ENCODE peak calls at places on chromosomes 4 and X, in eight cellular contexts. C is HCT116, E is HepG2, A is H1, N is endothelial cell of umbilical vein, R is SK-N-SH, T is K562, K is GM12878. Q is an unnamed sample.

GRCh38 chrX:154603438-154604430 is 15.3 kb downstream of the CTAG1B start:
- DNase-seq in C (peak), E (no peak), A (no peak), N (peak), R (no peak), T (no peak), K (no peak), Q (no peak)

GRCh38 chrX:46573896-46574336 is 351 bp downstream of the CHST7 start:
- DNase-seq in C (no peak), E (peak), A (peak), N (peak), R (peak), T (no peak), K (no peak), Q (no peak)

GRCh38 chrX:65528705-65529340 is 5.8 kb downstream of the LAS1L start:
- DNase-seq in C (no peak), E (no peak), A (peak), N (peak), R (peak), T (peak), K (no peak), Q (no peak)

GRCh38 chr4:89939994-89940393 is 45.3 kb downstream of the MMRN1 start:
- DNase-seq in C (no peak), E (no peak), A (no peak), N (peak), R (no peak), T (no peak), K (no peak), Q (no peak)

GRCh38 chr4:23929248-23929647 is 39.4 kb upstream of the PPARGC1A start:
- DNase-seq in C (no peak), E (no peak), A (no peak), N (no peak), R (no peak), T (no peak), K (no peak), Q (no peak)

GRCh38 chr4:726816-727215 is 21.2 kb downstream of the PCGF3 start:
- DNase-seq in C (no peak), E (no peak), A (no peak), N (no peak), R (no peak), T (peak), K (no peak), Q (no peak)

GRCh38 chr4:43275779-43276178 is 383.3 kb downstream of the GRXCR1 start:
- DNase-seq in C (no peak), E (no peak), A (no peak), N (no peak), R (no peak), T (no peak), K (no peak), Q (no peak)

GRCh38 chr4:176561368-176561767 is 231.4 kb downstream of the VEGFC start:
- DNase-seq in C (no peak), E (no peak), A (no peak), N (no peak), R (no peak), T (no peak), K (no peak), Q (no peak)

GRCh38 chr4:186203391-186203802 is 12.0 kb downstream of the CYP4V2 start:
- DNase-seq in C (no peak), E (no peak), A (no peak), N (peak), R (peak), T (peak), K (no peak), Q (no peak)

GRCh38 chrX:17527135-17527701 is 152.2 kb downstream of the NHS start:
- DNase-seq in C (no peak), E (no peak), A (no peak), N (peak), R (no peak), T (no peak), K (no peak), Q (no peak)

GRCh38 chr4:108060686-108061321 is 71.1 kb downstream of the HADH start:
- DNase-seq in C (no peak), E (no peak), A (no peak), N (no peak), R (no peak), T (no peak), K (no peak), Q (no peak)

GRCh38 chr4:16745009-16745408 is 153.4 kb downstream of the LDB2 start:
- DNase-seq in C (no peak), E (no peak), A (no peak), N (no peak), R (no peak), T (no peak), K (no peak), Q (no peak)

GRCh38 chrX:86295293-86295692 is 147.0 kb downstream of the DACH2 start:
- DNase-seq in C (no peak), E (no peak), A (no peak), N (no peak), R (no peak), T (no peak), K (no peak), Q (no peak)

GRCh38 chr4:70277121-70277520 is 34.7 kb downstream of the CSN3 start:
- DNase-seq in C (no peak), E (no peak), A (no peak), N (no peak), R (no peak), T (no peak), K (no peak), Q (no peak)

GRCh38 chrX:118502121-118502794 is 6.6 kb downstream of the DOCK11 start:
- DNase-seq in C (no peak), E (no peak), A (no peak), N (no peak), R (no peak), T (peak), K (no peak), Q (no peak)

GRCh38 chrX:132956421-132957210 is 1.8 kb downstream of the HS6ST2 start:
- DNase-seq in C (no peak), E (no peak), A (peak), N (no peak), R (peak), T (no peak), K (no peak), Q (no peak)

GRCh38 chrX:65575024-65575423 is 40.4 kb upstream of the LAS1L start:
- DNase-seq in C (no peak), E (no peak), A (no peak), N (no peak), R (no peak), T (no peak), K (no peak), Q (no peak)

GRCh38 chr4:53937918-53938317 is 126.5 kb downstream of the CHIC2 start:
- DNase-seq in C (peak), E (no peak), A (no peak), N (peak), R (no peak), T (peak), K (no peak), Q (no peak)

GRCh38 chrX:13398073-13398823 is 78.4 kb upstream of the ATXN3L start:
- DNase-seq in C (peak), E (peak), A (no peak), N (peak), R (no peak), T (peak), K (no peak), Q (no peak)

GRCh38 chrX:130165181-130165702 is 399 bp downstream of the AIFM1 start:
- DNase-seq in C (no peak), E (peak), A (no peak), N (no peak), R (peak), T (peak), K (no peak), Q (no peak)

GRCh38 chrX:109487640-109488039 is 5.8 kb upstream of the GUCY2F start:
- DNase-seq in C (no peak), E (no peak), A (no peak), N (no peak), R (no peak), T (no peak), K (no peak), Q (no peak)

GRCh38 chr4:113618205-113618604 is 143.3 kb downstream of the CAMK2D start:
- DNase-seq in C (no peak), E (no peak), A (no peak), N (no peak), R (no peak), T (no peak), K (no peak), Q (peak)

GRCh38 chr4:1459081-1459480 is 52.8 kb upstream of the NKX1-1 start:
- DNase-seq in C (no peak), E (no peak), A (peak), N (no peak), R (peak), T (no peak), K (no peak), Q (no peak)

GRCh38 chrX:23845316-23845932 is 62.3 kb downstream of the APOO start:
- DNase-seq in C (no peak), E (peak), A (no peak), N (peak), R (no peak), T (peak), K (no peak), Q (peak)

GRCh38 chr4:76515975-76516853 is 81.2 kb downstream of the SHROOM3 start:
- DNase-seq in C (no peak), E (no peak), A (no peak), N (no peak), R (no peak), T (no peak), K (peak), Q (no peak)

GRCh38 chrX:153634832-153635231 is 12.2 kb upstream of the DUSP9 start:
- DNase-seq in C (no peak), E (no peak), A (no peak), N (no peak), R (peak), T (no peak), K (no peak), Q (no peak)

GRCh38 chr4:104966349-104967033 is 180.2 kb upstream of the TET2 start:
- DNase-seq in C (no peak), E (no peak), A (no peak), N (no peak), R (no peak), T (no peak), K (peak), Q (peak)

GRCh38 chr4:178275671-178276360 is 833.6 kb upstream of the AGA start:
- DNase-seq in C (no peak), E (no peak), A (peak), N (no peak), R (peak), T (peak), K (no peak), Q (no peak)

GRCh38 chrX:65697915-65698796 is 30.7 kb downstream of the MSN start:
- DNase-seq in C (no peak), E (no peak), A (no peak), N (peak), R (no peak), T (peak), K (peak), Q (peak)

GRCh38 chr4:22607382-22607781 is 85.4 kb upstream of the GBA3 start:
- DNase-seq in C (peak), E (peak), A (no peak), N (peak), R (peak), T (peak), K (no peak), Q (no peak)

GRCh38 chr4:34250562-34250961 is 1993.8 kb downstream of the ARAP2 start:
- DNase-seq in C (no peak), E (no peak), A (no peak), N (no peak), R (no peak), T (no peak), K (no peak), Q (no peak)

GRCh38 chrX:150958177-150958576 is 25.0 kb upstream of the HMGB3 start:
- DNase-seq in C (no peak), E (no peak), A (no peak), N (no peak), R (no peak), T (no peak), K (no peak), Q (no peak)

GRCh38 chr4:1856920-1857699 is 1.2 kb upstream of the LETM1 start:
- DNase-seq in C (no peak), E (no peak), A (no peak), N (no peak), R (peak), T (peak), K (no peak), Q (no peak)

GRCh38 chr4:120877021-120877420 is 45.5 kb downstream of the PRDM5 start:
- DNase-seq in C (no peak), E (no peak), A (no peak), N (no peak), R (no peak), T (no peak), K (no peak), Q (no peak)

GRCh38 chr4:84837751-84838150 is 128.7 kb downstream of the WDFY3 start:
- DNase-seq in C (no peak), E (no peak), A (no peak), N (no peak), R (no peak), T (no peak), K (no peak), Q (no peak)

GRCh38 chr4:98498774-98499173 is 159.6 kb downstream of the TSPAN5 start:
- DNase-seq in C (no peak), E (no peak), A (no peak), N (no peak), R (no peak), T (no peak), K (no peak), Q (no peak)

GRCh38 chr4:95603393-95603792 is 54.6 kb upstream of the UNC5C start:
- DNase-seq in C (no peak), E (no peak), A (no peak), N (no peak), R (no peak), T (no peak), K (no peak), Q (no peak)

GRCh38 chr4:168409089-168409801 is 71.0 kb downstream of the DDX60L start:
- DNase-seq in C (no peak), E (no peak), A (no peak), N (peak), R (no peak), T (no peak), K (no peak), Q (no peak)

GRCh38 chr4:168410681-168411080 is 69.6 kb downstream of the DDX60L start:
- DNase-seq in C (no peak), E (no peak), A (no peak), N (no peak), R (no peak), T (no peak), K (no peak), Q (no peak)

GRCh38 chr4:168411318-168412150 is 68.8 kb downstream of the DDX60L start:
- DNase-seq in C (no peak), E (no peak), A (no peak), N (no peak), R (no peak), T (peak), K (no peak), Q (no peak)

DNA sequence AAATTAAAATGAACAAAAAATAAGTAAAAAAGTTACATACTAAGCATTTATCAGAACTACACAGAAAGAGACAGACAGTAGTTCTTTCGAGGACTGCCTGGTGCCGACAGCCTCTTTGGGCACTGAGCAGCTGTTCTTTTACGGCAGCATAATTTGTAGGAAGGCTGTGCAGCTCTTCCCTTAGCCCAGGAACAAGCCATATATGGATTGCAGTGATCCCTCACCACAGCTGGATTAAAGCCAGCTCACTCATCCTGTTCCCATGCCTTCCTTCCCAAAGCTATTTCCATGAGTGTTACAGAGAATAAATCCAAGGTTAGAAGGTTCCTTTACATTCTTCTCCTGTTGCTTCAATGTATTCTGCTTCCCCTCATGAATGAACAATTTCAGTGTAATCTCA is 71.7 kb downstream of the DDX60L start:
- DNase-seq in C (peak), E (no peak), A (no peak), N (peak), R (peak), T (no peak), K (no peak), Q (peak)
- H3K27ac ChIP-seq in C (no peak), E (no peak), A (no peak), N (peak), R (peak), T (no peak), K (no peak), Q (no peak)

GRCh38 chrX:114582264-114582632 is 1.6 kb upstream of the HTR2C start:
- DNase-seq in C (no peak), E (no peak), A (no peak), N (no peak), R (no peak), T (no peak), K (no peak), Q (no peak)

GRCh38 chrX:114583646-114584433 is at the start of gene HTR2C:
- DNase-seq in C (no peak), E (no peak), A (peak), N (no peak), R (peak), T (no peak), K (no peak), Q (no peak)

GRCh38 chrX:114584434-114584943 is 603 bp downstream of the HTR2C start:
- DNase-seq in C (no peak), E (no peak), A (peak), N (no peak), R (peak), T (no peak), K (no peak), Q (no peak)

GRCh38 chrX:114582698-114583395 is 1.0 kb upstream of the HTR2C start:
- DNase-seq in C (no peak), E (no peak), A (peak), N (no peak), R (no peak), T (no peak), K (no peak), Q (no peak)

GRCh38 chrX:114584983-114585842 is 1.3 kb downstream of the HTR2C start:
- DNase-seq in C (no peak), E (no peak), A (no peak), N (no peak), R (no peak), T (no peak), K (no peak), Q (no peak)
- H3K9ac ChIP-seq in C (no peak), E (no peak), A (no peak), N (no peak), R (no peak), T (no peak), K (no peak), Q (no peak)

DNA sequence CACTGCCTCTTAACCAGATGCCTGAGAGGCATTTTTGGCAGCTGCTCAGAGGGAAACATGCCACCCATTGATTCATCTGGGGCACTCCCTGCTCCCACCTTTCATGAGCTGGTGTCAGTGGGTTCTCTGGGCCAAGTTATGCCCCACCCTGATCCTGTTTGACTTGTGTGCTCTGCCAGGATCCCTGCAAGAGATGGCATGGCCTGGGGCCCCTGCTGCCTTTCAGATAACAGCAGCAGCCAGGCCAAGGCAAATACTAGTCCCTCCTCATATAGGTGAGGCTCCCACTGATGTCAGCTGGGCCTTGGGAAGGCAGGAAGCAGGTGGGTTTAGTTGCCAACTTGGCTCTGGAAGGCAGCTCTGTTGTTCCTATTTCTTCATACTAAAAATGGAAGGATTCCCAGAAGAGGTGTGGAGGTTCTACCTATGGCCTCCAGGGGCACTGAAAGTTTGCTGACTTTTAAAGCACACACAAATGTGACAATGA is 192.9 kb upstream of the RBPJ start:
- DNase-seq in C (no peak), E (no peak), A (no peak), N (no peak), R (no peak), T (no peak), K (no peak), Q (no peak)
- TF ChIP-seq POLR2AphosphoS5 in C (no peak), E (no peak), A (no peak), N (no peak), R (no peak), T (no peak), K (no peak), Q (no peak)

GRCh38 chr4:72390409-72390808 is 178.6 kb downstream of the ADAMTS3 start:
- DNase-seq in C (no peak), E (no peak), A (no peak), N (peak), R (no peak), T (no peak), K (no peak), Q (no peak)
- H3K27ac ChIP-seq in C (no peak), E (no peak), A (no peak), N (peak), R (no peak), T (no peak), K (no peak), Q (no peak)

DNA sequence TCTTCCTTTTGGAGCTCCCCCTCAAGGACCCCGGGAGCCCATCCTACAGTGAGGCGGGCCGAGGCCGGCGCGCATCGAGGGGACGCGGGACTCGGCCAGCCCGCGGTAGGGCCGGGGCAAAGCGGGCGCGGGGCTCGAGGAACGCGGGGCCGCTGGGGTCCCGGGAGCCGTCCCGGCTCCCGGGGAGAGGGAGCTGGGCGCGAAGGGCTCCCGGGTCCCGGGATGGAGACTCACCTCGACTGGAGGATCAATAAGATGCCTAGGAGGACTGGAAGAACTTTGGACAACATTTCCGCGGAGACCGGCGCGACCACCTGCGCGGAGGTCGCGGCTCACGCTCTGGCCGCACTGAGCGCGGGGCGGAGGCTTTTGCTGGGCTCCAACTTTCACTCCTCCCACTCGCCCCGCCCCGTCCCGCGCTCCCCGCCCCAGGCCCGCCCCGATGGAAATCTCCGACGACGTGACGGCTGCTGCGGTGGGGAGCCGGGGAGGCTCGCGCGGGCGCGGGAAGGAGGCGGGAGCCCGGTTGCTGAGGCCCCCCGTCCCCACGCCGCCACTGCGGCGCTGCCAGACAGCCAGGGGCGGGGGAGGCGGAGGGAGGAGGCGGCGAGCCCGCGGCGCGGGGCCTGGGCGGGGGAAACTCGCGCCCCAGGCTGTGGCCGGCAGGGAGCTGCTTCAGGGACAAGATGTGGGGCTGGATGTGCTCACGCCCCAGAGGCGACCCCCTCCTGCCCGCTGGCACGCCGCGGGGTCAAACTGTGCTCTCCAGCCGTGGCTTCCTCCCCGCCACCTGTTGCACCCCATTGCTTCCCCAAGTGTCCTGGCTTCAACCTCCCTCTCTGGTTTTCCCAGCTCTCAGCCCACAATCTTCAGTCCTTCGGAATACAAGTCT is at the start of gene GABRE:
- DNase-seq in C (no peak), E (no peak), A (peak), N (peak), R (peak), T (peak), K (no peak), Q (no peak)
- H3K9ac ChIP-seq in C (peak), E (peak), A (no peak), N (peak), R (peak), T (peak), K (no peak), Q (peak)

Q was measured in SK-N-MC.